ENCODE peak calls at places on chromosomes 7 and 10, in nine cellular contexts. One of them, this sample, is unnamed.

GRCh38 chr10:61994404-61995031 is 93.0 kb downstream of the ARID5B start:
- DNase-seq in esophagus squamous epithelium: no peak
- DNase-seq in activated CD8-positive, alpha-beta memory T cell treated with anti-CD3 and anti-CD28 coated beads for 24 hours: no peak
- DNase-seq in NCI-H1092: no peak
- DNase-seq in upper lobe of right lung: no peak
- DNase-seq in neuronal stem cell: peak; percentile 3
- DNase-seq in left lung: no peak
- DNase-seq in fibroblast of lung: no peak
- DNase-seq in MCF 10A: no peak
- DNase-seq in this sample: no peak

GRCh38 chr7:90846171-90846570 is 250.1 kb downstream of the CDK14 start:
- DNase-seq in esophagus squamous epithelium: no peak
- DNase-seq in activated CD8-positive, alpha-beta memory T cell treated with anti-CD3 and anti-CD28 coated beads for 24 hours: no peak
- DNase-seq in NCI-H1092: no peak
- DNase-seq in upper lobe of right lung: no peak
- DNase-seq in neuronal stem cell: no peak
- DNase-seq in left lung: no peak
- DNase-seq in fibroblast of lung: no peak
- DNase-seq in MCF 10A: no peak
- DNase-seq in this sample: no peak

GRCh38 chr7:115911466-115911865 is 119.1 kb downstream of the TFEC start:
- DNase-seq in esophagus squamous epithelium: no peak
- DNase-seq in activated CD8-positive, alpha-beta memory T cell treated with anti-CD3 and anti-CD28 coated beads for 24 hours: no peak
- DNase-seq in NCI-H1092: no peak
- DNase-seq in upper lobe of right lung: no peak
- DNase-seq in neuronal stem cell: no peak
- DNase-seq in left lung: no peak
- DNase-seq in fibroblast of lung: no peak
- DNase-seq in MCF 10A: no peak
- DNase-seq in this sample: no peak

GRCh38 chr10:51666476-51666875 is 32.9 kb downstream of the CSTF2T start:
- DNase-seq in esophagus squamous epithelium: no peak
- DNase-seq in activated CD8-positive, alpha-beta memory T cell treated with anti-CD3 and anti-CD28 coated beads for 24 hours: no peak
- DNase-seq in NCI-H1092: no peak
- DNase-seq in upper lobe of right lung: no peak
- DNase-seq in neuronal stem cell: no peak
- DNase-seq in left lung: no peak
- DNase-seq in fibroblast of lung: no peak
- DNase-seq in MCF 10A: no peak
- DNase-seq in this sample: no peak

GRCh38 chr10:5666324-5667220 is at the start of gene ASB13:
- DNase-seq in esophagus squamous epithelium: no peak
- DNase-seq in activated CD8-positive, alpha-beta memory T cell treated with anti-CD3 and anti-CD28 coated beads for 24 hours: peak; percentile 81
- DNase-seq in NCI-H1092: no peak
- DNase-seq in upper lobe of right lung: peak; percentile 89
- DNase-seq in neuronal stem cell: peak; percentile 56
- DNase-seq in left lung: peak; percentile 93
- DNase-seq in fibroblast of lung: peak; percentile 36
- DNase-seq in MCF 10A: peak; percentile 63
- DNase-seq in this sample: no peak

GRCh38 chr7:50405246-50405645 is 44.9 kb downstream of the FIGNL1 start:
- DNase-seq in esophagus squamous epithelium: no peak
- DNase-seq in activated CD8-positive, alpha-beta memory T cell treated with anti-CD3 and anti-CD28 coated beads for 24 hours: no peak
- DNase-seq in NCI-H1092: no peak
- DNase-seq in upper lobe of right lung: no peak
- DNase-seq in neuronal stem cell: no peak
- DNase-seq in left lung: no peak
- DNase-seq in fibroblast of lung: no peak
- DNase-seq in MCF 10A: no peak
- DNase-seq in this sample: no peak

GRCh38 chr7:131667699-131668098 is 111.3 kb upstream of the PODXL start:
- DNase-seq in esophagus squamous epithelium: no peak
- DNase-seq in activated CD8-positive, alpha-beta memory T cell treated with anti-CD3 and anti-CD28 coated beads for 24 hours: no peak
- DNase-seq in NCI-H1092: no peak
- DNase-seq in upper lobe of right lung: no peak
- DNase-seq in neuronal stem cell: no peak
- DNase-seq in left lung: no peak
- DNase-seq in fibroblast of lung: no peak
- DNase-seq in MCF 10A: no peak
- DNase-seq in this sample: no peak

GRCh38 chr7:140537750-140538482 is 58.6 kb upstream of the MKRN1 start:
- DNase-seq in esophagus squamous epithelium: no peak
- DNase-seq in activated CD8-positive, alpha-beta memory T cell treated with anti-CD3 and anti-CD28 coated beads for 24 hours: no peak
- DNase-seq in NCI-H1092: no peak
- DNase-seq in upper lobe of right lung: no peak
- DNase-seq in neuronal stem cell: no peak
- DNase-seq in left lung: no peak
- DNase-seq in fibroblast of lung: no peak
- DNase-seq in MCF 10A: no peak
- DNase-seq in this sample: no peak

GRCh38 chr7:133770863-133771492 is 356.2 kb upstream of the LRGUK start:
- DNase-seq in esophagus squamous epithelium: no peak
- DNase-seq in activated CD8-positive, alpha-beta memory T cell treated with anti-CD3 and anti-CD28 coated beads for 24 hours: no peak
- DNase-seq in NCI-H1092: no peak
- DNase-seq in upper lobe of right lung: no peak
- DNase-seq in neuronal stem cell: peak; percentile 1
- DNase-seq in left lung: no peak
- DNase-seq in fibroblast of lung: peak; percentile 67
- DNase-seq in MCF 10A: peak; percentile 43
- DNase-seq in this sample: no peak

GRCh38 chr10:14571866-14572507 is 202.7 kb downstream of the FAM107B start:
- DNase-seq in esophagus squamous epithelium: no peak
- DNase-seq in activated CD8-positive, alpha-beta memory T cell treated with anti-CD3 and anti-CD28 coated beads for 24 hours: peak; percentile 81
- DNase-seq in NCI-H1092: no peak
- DNase-seq in upper lobe of right lung: peak; percentile 86
- DNase-seq in neuronal stem cell: no peak
- DNase-seq in left lung: no peak
- DNase-seq in fibroblast of lung: peak; percentile 68
- DNase-seq in MCF 10A: peak; percentile 69
- DNase-seq in this sample: no peak

GRCh38 chr7:4730276-4730675 is 45.1 kb upstream of the AP5Z1 start:
- DNase-seq in esophagus squamous epithelium: no peak
- DNase-seq in activated CD8-positive, alpha-beta memory T cell treated with anti-CD3 and anti-CD28 coated beads for 24 hours: no peak
- DNase-seq in NCI-H1092: no peak
- DNase-seq in upper lobe of right lung: no peak
- DNase-seq in neuronal stem cell: no peak
- DNase-seq in left lung: no peak
- DNase-seq in fibroblast of lung: no peak
- DNase-seq in MCF 10A: no peak
- DNase-seq in this sample: no peak

GRCh38 chr7:28125381-28126046 is 55.1 kb downstream of the JAZF1 start:
- DNase-seq in esophagus squamous epithelium: no peak
- DNase-seq in activated CD8-positive, alpha-beta memory T cell treated with anti-CD3 and anti-CD28 coated beads for 24 hours: no peak
- DNase-seq in NCI-H1092: no peak
- DNase-seq in upper lobe of right lung: no peak
- DNase-seq in neuronal stem cell: no peak
- DNase-seq in left lung: no peak
- DNase-seq in fibroblast of lung: peak; percentile 59
- DNase-seq in MCF 10A: no peak
- DNase-seq in this sample: no peak

GRCh38 chr7:77352688-77353406 is 63.3 kb downstream of the GSAP start:
- DNase-seq in esophagus squamous epithelium: no peak
- DNase-seq in activated CD8-positive, alpha-beta memory T cell treated with anti-CD3 and anti-CD28 coated beads for 24 hours: no peak
- DNase-seq in NCI-H1092: no peak
- DNase-seq in upper lobe of right lung: no peak
- DNase-seq in neuronal stem cell: no peak
- DNase-seq in left lung: no peak
- DNase-seq in fibroblast of lung: peak; percentile 10
- DNase-seq in MCF 10A: no peak
- DNase-seq in this sample: no peak

GRCh38 chr10:61465807-61466425 is 12.7 kb upstream of the TMEM26 start:
- DNase-seq in esophagus squamous epithelium: no peak
- DNase-seq in activated CD8-positive, alpha-beta memory T cell treated with anti-CD3 and anti-CD28 coated beads for 24 hours: no peak
- DNase-seq in NCI-H1092: no peak
- DNase-seq in upper lobe of right lung: no peak
- DNase-seq in neuronal stem cell: no peak
- DNase-seq in left lung: peak; percentile 28
- DNase-seq in fibroblast of lung: peak; percentile 15
- DNase-seq in MCF 10A: peak; percentile 28
- DNase-seq in this sample: no peak

GRCh38 chr10:69769395-69769989 is 32.2 kb upstream of the COL13A1 start:
- DNase-seq in esophagus squamous epithelium: no peak
- DNase-seq in activated CD8-positive, alpha-beta memory T cell treated with anti-CD3 and anti-CD28 coated beads for 24 hours: no peak
- DNase-seq in NCI-H1092: no peak
- DNase-seq in upper lobe of right lung: no peak
- DNase-seq in neuronal stem cell: no peak
- DNase-seq in left lung: no peak
- DNase-seq in fibroblast of lung: peak; percentile 84
- DNase-seq in MCF 10A: peak; percentile 88
- DNase-seq in this sample: no peak

GRCh38 chr7:650339-651031 is 76.0 kb upstream of the DNAAF5 start:
- DNase-seq in esophagus squamous epithelium: no peak
- DNase-seq in activated CD8-positive, alpha-beta memory T cell treated with anti-CD3 and anti-CD28 coated beads for 24 hours: no peak
- DNase-seq in NCI-H1092: no peak
- DNase-seq in upper lobe of right lung: no peak
- DNase-seq in neuronal stem cell: no peak
- DNase-seq in left lung: peak; percentile 64
- DNase-seq in fibroblast of lung: no peak
- DNase-seq in MCF 10A: no peak
- DNase-seq in this sample: no peak

GRCh38 chr7:69786707-69787395 is 188.6 kb downstream of the AUTS2 start:
- DNase-seq in esophagus squamous epithelium: no peak
- DNase-seq in activated CD8-positive, alpha-beta memory T cell treated with anti-CD3 and anti-CD28 coated beads for 24 hours: no peak
- DNase-seq in NCI-H1092: no peak
- DNase-seq in upper lobe of right lung: no peak
- DNase-seq in neuronal stem cell: no peak
- DNase-seq in left lung: no peak
- DNase-seq in fibroblast of lung: peak; percentile 49
- DNase-seq in MCF 10A: no peak
- DNase-seq in this sample: no peak

GRCh38 chr10:62778125-62778524 is 26.4 kb upstream of the ADO start:
- DNase-seq in esophagus squamous epithelium: no peak
- DNase-seq in activated CD8-positive, alpha-beta memory T cell treated with anti-CD3 and anti-CD28 coated beads for 24 hours: no peak
- DNase-seq in NCI-H1092: no peak
- DNase-seq in upper lobe of right lung: no peak
- DNase-seq in neuronal stem cell: no peak
- DNase-seq in left lung: no peak
- DNase-seq in fibroblast of lung: no peak
- DNase-seq in MCF 10A: no peak
- DNase-seq in this sample: no peak

GRCh38 chr7:18109762-18110161 is 82.1 kb upstream of the PRPS1L1 start:
- DNase-seq in esophagus squamous epithelium: no peak
- DNase-seq in activated CD8-positive, alpha-beta memory T cell treated with anti-CD3 and anti-CD28 coated beads for 24 hours: no peak
- DNase-seq in NCI-H1092: no peak
- DNase-seq in upper lobe of right lung: no peak
- DNase-seq in neuronal stem cell: no peak
- DNase-seq in left lung: no peak
- DNase-seq in fibroblast of lung: peak; percentile 84
- DNase-seq in MCF 10A: no peak
- DNase-seq in this sample: no peak

GRCh38 chr7:77657427-77658331 is 38.6 kb upstream of the RSBN1L start:
- DNase-seq in esophagus squamous epithelium: no peak
- DNase-seq in activated CD8-positive, alpha-beta memory T cell treated with anti-CD3 and anti-CD28 coated beads for 24 hours: no peak
- DNase-seq in NCI-H1092: peak; percentile 59
- DNase-seq in upper lobe of right lung: no peak
- DNase-seq in neuronal stem cell: no peak
- DNase-seq in left lung: no peak
- DNase-seq in fibroblast of lung: peak; percentile 22
- DNase-seq in MCF 10A: peak; percentile 65
- DNase-seq in this sample: no peak

This sample was measured in RWPE2.